ENCODE peak calls at places on chromosomes 3 and 15, in six cellular contexts. One of them, this sample, is unnamed.
A peak's percentile ranks its signal among the peaks of the same experiment; 100 is the strongest.

GRCh38 chr15:50100484-50100883 is 18.5 kb downstream of the ATP8B4 start:
- DNase-seq in GM12865: no peak
- DNase-seq in lower leg skin: no peak
- DNase-seq in mammary epithelial cell: no peak
- DNase-seq in adrenal gland: no peak
- DNase-seq in sigmoid colon: no peak
- DNase-seq in this sample: no peak

GRCh38 chr15:29695486-29696167 is 126.6 kb downstream of the TJP1 start:
- DNase-seq in GM12865: peak; percentile 21
- DNase-seq in lower leg skin: no peak
- DNase-seq in mammary epithelial cell: no peak
- DNase-seq in adrenal gland: no peak
- DNase-seq in sigmoid colon: no peak
- DNase-seq in this sample: no peak

GRCh38 chr3:30258426-30259392 is 347.7 kb upstream of the TGFBR2 start:
- DNase-seq in GM12865: no peak
- DNase-seq in lower leg skin: no peak
- DNase-seq in mammary epithelial cell: no peak
- DNase-seq in adrenal gland: no peak
- DNase-seq in sigmoid colon: no peak
- DNase-seq in this sample: no peak

GRCh38 chr3:72997421-72997961 is 880 bp downstream of the PPP4R2 start:
- DNase-seq in GM12865: peak; percentile 66
- DNase-seq in lower leg skin: peak; percentile 16
- DNase-seq in mammary epithelial cell: peak; percentile 58
- DNase-seq in adrenal gland: no peak
- DNase-seq in sigmoid colon: no peak
- DNase-seq in this sample: no peak

GRCh38 chr3:51706788-51707731 is at the start of gene GRM2:
- DNase-seq in GM12865: no peak
- DNase-seq in lower leg skin: peak; percentile 42
- DNase-seq in mammary epithelial cell: peak; percentile 47
- DNase-seq in adrenal gland: peak; percentile 84
- DNase-seq in sigmoid colon: peak; percentile 69
- DNase-seq in this sample: no peak

GRCh38 chr3:123880998-123881561 is 3.1 kb downstream of the MYLK start:
- DNase-seq in GM12865: no peak
- DNase-seq in lower leg skin: no peak
- DNase-seq in mammary epithelial cell: peak; percentile 22
- DNase-seq in adrenal gland: peak; percentile 30
- DNase-seq in sigmoid colon: no peak
- DNase-seq in this sample: no peak

GRCh38 chr3:82736696-82737277 is 975.3 kb upstream of the GBE1 start:
- DNase-seq in GM12865: no peak
- DNase-seq in lower leg skin: no peak
- DNase-seq in mammary epithelial cell: no peak
- DNase-seq in adrenal gland: no peak
- DNase-seq in sigmoid colon: no peak
- DNase-seq in this sample: no peak

GRCh38 chr15:87713405-87713995 is 543.0 kb downstream of the NTRK3 start:
- DNase-seq in GM12865: no peak
- DNase-seq in lower leg skin: no peak
- DNase-seq in mammary epithelial cell: no peak
- DNase-seq in adrenal gland: no peak
- DNase-seq in sigmoid colon: no peak
- DNase-seq in this sample: no peak

GRCh38 chr3:153029350-153029749 is 132.7 kb upstream of the RAP2B start:
- DNase-seq in GM12865: no peak
- DNase-seq in lower leg skin: no peak
- DNase-seq in mammary epithelial cell: peak; percentile 58
- DNase-seq in adrenal gland: no peak
- DNase-seq in sigmoid colon: no peak
- DNase-seq in this sample: no peak

GRCh38 chr15:54127574-54127973 is 149.3 kb downstream of the UNC13C start:
- DNase-seq in GM12865: no peak
- DNase-seq in lower leg skin: no peak
- DNase-seq in mammary epithelial cell: no peak
- DNase-seq in adrenal gland: no peak
- DNase-seq in sigmoid colon: no peak
- DNase-seq in this sample: no peak

GRCh38 chr3:39241502-39241901 is 38.3 kb downstream of the CX3CR1 start:
- DNase-seq in GM12865: no peak
- DNase-seq in lower leg skin: no peak
- DNase-seq in mammary epithelial cell: no peak
- DNase-seq in adrenal gland: no peak
- DNase-seq in sigmoid colon: no peak
- DNase-seq in this sample: no peak

GRCh38 chr3:102304550-102304949 is 130.3 kb upstream of the ZPLD1 start:
- DNase-seq in GM12865: no peak
- DNase-seq in lower leg skin: no peak
- DNase-seq in mammary epithelial cell: no peak
- DNase-seq in adrenal gland: no peak
- DNase-seq in sigmoid colon: no peak
- DNase-seq in this sample: no peak

GRCh38 chr3:128803307-128803706 is 76.1 kb upstream of the ACAD9 start:
- DNase-seq in GM12865: no peak
- DNase-seq in lower leg skin: no peak
- DNase-seq in mammary epithelial cell: no peak
- DNase-seq in adrenal gland: no peak
- DNase-seq in sigmoid colon: no peak
- DNase-seq in this sample: no peak

GRCh38 chr15:74889390-74889881 is 406 bp upstream of the MPI start:
- DNase-seq in GM12865: no peak
- DNase-seq in lower leg skin: no peak
- DNase-seq in mammary epithelial cell: no peak
- DNase-seq in adrenal gland: peak; percentile 52
- DNase-seq in sigmoid colon: peak; percentile 75
- DNase-seq in this sample: no peak

GRCh38 chr3:126112531-126113237 is 28.8 kb upstream of the SLC41A3 start:
- DNase-seq in GM12865: no peak
- DNase-seq in lower leg skin: no peak
- DNase-seq in mammary epithelial cell: no peak
- DNase-seq in adrenal gland: no peak
- DNase-seq in sigmoid colon: peak; percentile 50
- DNase-seq in this sample: no peak

GRCh38 chr15:69451951-69452701 is 492 bp upstream of the RPLP1 start:
- DNase-seq in GM12865: peak; percentile 65
- DNase-seq in lower leg skin: no peak
- DNase-seq in mammary epithelial cell: no peak
- DNase-seq in adrenal gland: peak; percentile 40
- DNase-seq in sigmoid colon: peak; percentile 72
- DNase-seq in this sample: no peak

GRCh38 chr3:46812237-46812791 is 50.9 kb downstream of the MYL3 start:
- DNase-seq in GM12865: peak; percentile 18
- DNase-seq in lower leg skin: peak; percentile 33
- DNase-seq in mammary epithelial cell: peak; percentile 47
- DNase-seq in adrenal gland: peak; percentile 64
- DNase-seq in sigmoid colon: peak; percentile 84
- DNase-seq in this sample: peak; percentile 47

GRCh38 chr3:148315756-148316155 is 381.9 kb upstream of the AGTR1 start:
- DNase-seq in GM12865: no peak
- DNase-seq in lower leg skin: no peak
- DNase-seq in mammary epithelial cell: no peak
- DNase-seq in adrenal gland: no peak
- DNase-seq in sigmoid colon: no peak
- DNase-seq in this sample: no peak

GRCh38 chr3:27577504-27577903 is 93.3 kb upstream of the SLC4A7 start:
- DNase-seq in GM12865: no peak
- DNase-seq in lower leg skin: no peak
- DNase-seq in mammary epithelial cell: no peak
- DNase-seq in adrenal gland: no peak
- DNase-seq in sigmoid colon: no peak
- DNase-seq in this sample: no peak

GRCh38 chr15:67501836-67502461 is 19.0 kb upstream of the C15orf61 start:
- DNase-seq in GM12865: no peak
- DNase-seq in lower leg skin: no peak
- DNase-seq in mammary epithelial cell: no peak
- DNase-seq in adrenal gland: no peak
- DNase-seq in sigmoid colon: no peak
- DNase-seq in this sample: no peak

GRCh38 chr3:168220609-168221008 is 124.9 kb upstream of the GOLIM4 start:
- DNase-seq in GM12865: no peak
- DNase-seq in lower leg skin: no peak
- DNase-seq in mammary epithelial cell: peak; percentile 1
- DNase-seq in adrenal gland: no peak
- DNase-seq in sigmoid colon: no peak
- DNase-seq in this sample: no peak

GRCh38 chr3:40581166-40581565 is 56.4 kb downstream of the ZNF621 start:
- DNase-seq in GM12865: no peak
- DNase-seq in lower leg skin: no peak
- DNase-seq in mammary epithelial cell: no peak
- DNase-seq in adrenal gland: no peak
- DNase-seq in sigmoid colon: no peak
- DNase-seq in this sample: no peak

GRCh38 chr3:34000301-34000700 is 201.9 kb downstream of the PDCD6IP start:
- DNase-seq in GM12865: no peak
- DNase-seq in lower leg skin: no peak
- DNase-seq in mammary epithelial cell: no peak
- DNase-seq in adrenal gland: no peak
- DNase-seq in sigmoid colon: no peak
- DNase-seq in this sample: no peak

GRCh38 chr15:48693474-48693873 is 48.0 kb upstream of the FBN1 start:
- DNase-seq in GM12865: no peak
- DNase-seq in lower leg skin: no peak
- DNase-seq in mammary epithelial cell: no peak
- DNase-seq in adrenal gland: no peak
- DNase-seq in sigmoid colon: no peak
- DNase-seq in this sample: no peak

GRCh38 chr3:133965033-133965570 is 64.6 kb downstream of the SLCO2A1 start:
- DNase-seq in GM12865: no peak
- DNase-seq in lower leg skin: no peak
- DNase-seq in mammary epithelial cell: no peak
- DNase-seq in adrenal gland: no peak
- DNase-seq in sigmoid colon: peak; percentile 18
- DNase-seq in this sample: no peak

GRCh38 chr3:127373701-127374625 is 86.1 kb upstream of the PRR20G start:
- DNase-seq in GM12865: peak; percentile 31
- DNase-seq in lower leg skin: no peak
- DNase-seq in mammary epithelial cell: no peak
- DNase-seq in adrenal gland: no peak
- DNase-seq in sigmoid colon: no peak
- DNase-seq in this sample: no peak

GRCh38 chr3:187011915-187012314 is 81.6 kb downstream of the ST6GAL1 start:
- DNase-seq in GM12865: peak; percentile 84
- DNase-seq in lower leg skin: no peak
- DNase-seq in mammary epithelial cell: no peak
- DNase-seq in adrenal gland: no peak
- DNase-seq in sigmoid colon: no peak
- DNase-seq in this sample: peak; percentile 55

GRCh38 chr3:150238043-150238802 is 169.9 kb upstream of the TSC22D2 start:
- DNase-seq in GM12865: no peak
- DNase-seq in lower leg skin: no peak
- DNase-seq in mammary epithelial cell: peak; percentile 69
- DNase-seq in adrenal gland: no peak
- DNase-seq in sigmoid colon: no peak
- DNase-seq in this sample: no peak

GRCh38 chr3:150235799-150236198 is 172.3 kb upstream of the TSC22D2 start:
- DNase-seq in GM12865: no peak
- DNase-seq in lower leg skin: no peak
- DNase-seq in mammary epithelial cell: no peak
- DNase-seq in adrenal gland: peak; percentile 51
- DNase-seq in sigmoid colon: no peak
- DNase-seq in this sample: no peak

GRCh38 chr3:150236683-150237082 is 171.4 kb upstream of the TSC22D2 start:
- DNase-seq in GM12865: no peak
- DNase-seq in lower leg skin: no peak
- DNase-seq in mammary epithelial cell: no peak
- DNase-seq in adrenal gland: no peak
- DNase-seq in sigmoid colon: no peak
- DNase-seq in this sample: no peak

GRCh38 chr3:150238995-150239612 is 169.0 kb upstream of the TSC22D2 start:
- DNase-seq in GM12865: no peak
- DNase-seq in lower leg skin: no peak
- DNase-seq in mammary epithelial cell: peak; percentile 59
- DNase-seq in adrenal gland: no peak
- DNase-seq in sigmoid colon: no peak
- DNase-seq in this sample: no peak

GRCh38 chr3:150237490-150237889 is 170.6 kb upstream of the TSC22D2 start:
- DNase-seq in GM12865: no peak
- DNase-seq in lower leg skin: no peak
- DNase-seq in mammary epithelial cell: peak; percentile 94
- DNase-seq in adrenal gland: peak; percentile 82
- DNase-seq in sigmoid colon: peak; percentile 72
- DNase-seq in this sample: no peak
- TF ChIP-seq CTCF in GM12865: no peak
- TF ChIP-seq CTCF in lower leg skin: no peak
- TF ChIP-seq CTCF in mammary epithelial cell: no peak
- TF ChIP-seq CTCF in adrenal gland: no peak
- TF ChIP-seq CTCF in sigmoid colon: no peak
- TF ChIP-seq CTCF in this sample: no peak

GRCh38 chr3:100717637-100718487 is 8.6 kb downstream of the TFG start:
- DNase-seq in GM12865: no peak
- DNase-seq in lower leg skin: no peak
- DNase-seq in mammary epithelial cell: no peak
- DNase-seq in adrenal gland: no peak
- DNase-seq in sigmoid colon: no peak
- DNase-seq in this sample: no peak
- H3K4me3 ChIP-seq in GM12865: no peak overlapping the region
- H3K4me3 ChIP-seq in lower leg skin: no peak overlapping the region
- H3K4me3 ChIP-seq in mammary epithelial cell: no peak overlapping the region
- H3K4me3 ChIP-seq in adrenal gland: no peak overlapping the region
- H3K4me3 ChIP-seq in sigmoid colon: no peak overlapping the region
- H3K4me3 ChIP-seq in this sample: no peak overlapping the region

GRCh38 chr15:96028620-96029019 is 301.9 kb upstream of the NR2F2 start:
- DNase-seq in GM12865: no peak
- DNase-seq in lower leg skin: no peak
- DNase-seq in mammary epithelial cell: no peak
- DNase-seq in adrenal gland: no peak
- DNase-seq in sigmoid colon: no peak
- DNase-seq in this sample: no peak
- TF ChIP-seq CTCF in GM12865: no peak
- TF ChIP-seq CTCF in lower leg skin: no peak
- TF ChIP-seq CTCF in mammary epithelial cell: no peak
- TF ChIP-seq CTCF in adrenal gland: no peak
- TF ChIP-seq CTCF in sigmoid colon: no peak
- TF ChIP-seq CTCF in this sample: no peak

DNA sequence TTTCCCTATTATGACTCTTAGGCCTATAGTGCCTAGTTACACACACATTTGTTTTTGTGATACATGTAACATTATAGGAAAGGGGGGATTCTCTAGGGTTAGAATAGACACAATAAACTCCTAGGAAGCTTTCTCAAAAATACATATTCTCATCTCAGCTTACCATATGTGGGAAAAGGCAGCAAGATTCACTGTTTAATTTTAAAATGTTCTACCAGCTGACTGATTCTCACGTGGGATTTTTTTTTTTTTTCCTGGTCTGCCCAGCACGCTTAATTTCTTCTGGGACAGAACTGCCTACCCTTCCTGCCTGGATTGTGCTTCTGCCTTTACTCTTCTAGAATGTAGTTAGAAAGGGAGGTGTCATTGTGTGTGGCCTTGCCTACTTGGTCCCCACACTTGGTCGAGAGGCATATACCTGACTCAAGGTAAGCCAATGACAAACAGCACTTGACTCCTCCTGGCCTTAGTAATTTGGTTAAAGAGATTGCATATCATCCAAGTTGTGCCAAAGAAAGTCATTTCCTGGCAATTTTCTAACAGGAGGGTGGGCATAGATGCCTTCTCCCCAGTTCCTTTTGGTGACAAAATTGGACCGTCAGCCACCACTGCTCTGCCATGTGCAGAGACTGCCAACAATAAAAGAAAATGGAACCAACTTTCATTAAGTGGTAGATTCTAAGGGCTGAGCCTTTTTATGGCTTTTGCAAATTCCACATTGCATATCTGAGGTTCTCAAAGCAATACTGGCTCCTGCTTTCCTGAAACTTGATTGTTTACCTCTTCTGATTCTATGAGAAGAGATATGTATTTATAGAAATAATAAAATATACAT is 8.0 kb upstream of the LEKR1 start:
- DNase-seq in GM12865: peak; percentile 32
- DNase-seq in lower leg skin: no peak
- DNase-seq in mammary epithelial cell: peak; percentile 16
- DNase-seq in adrenal gland: no peak
- DNase-seq in sigmoid colon: no peak
- DNase-seq in this sample: no peak
- H3K4me3 ChIP-seq in GM12865: peak overlapping the region; percentile 83
- H3K4me3 ChIP-seq in lower leg skin: no peak overlapping the region
- H3K4me3 ChIP-seq in mammary epithelial cell: no peak overlapping the region
- H3K4me3 ChIP-seq in adrenal gland: no peak overlapping the region
- H3K4me3 ChIP-seq in sigmoid colon: no peak overlapping the region
- H3K4me3 ChIP-seq in this sample: peak overlapping the region; percentile 67

This sample was measured in GM06990.